ENCODE peak calls at places on chromosomes 2 and 18, in four cellular contexts. One of them, this sample, is unnamed.

GRCh38 chr18:49028801-49029506 is 78.2 kb upstream of the SMAD7 start:
- DNase-seq in esophagus muscularis mucosa: no peak
- DNase-seq in A549: no peak
- DNase-seq in body of pancreas: no peak
- DNase-seq in this sample: peak

GRCh38 chr18:72013512-72013911 is 530.6 kb downstream of the CBLN2 start:
- DNase-seq in esophagus muscularis mucosa: no peak
- DNase-seq in A549: no peak
- DNase-seq in body of pancreas: no peak
- DNase-seq in this sample: no peak

GRCh38 chr2:226665306-226665831 is 134.3 kb downstream of the IRS1 start:
- DNase-seq in esophagus muscularis mucosa: no peak
- DNase-seq in A549: no peak
- DNase-seq in body of pancreas: no peak
- DNase-seq in this sample: no peak

GRCh38 chr2:33426666-33427231 is 49.7 kb upstream of the RASGRP3 start:
- DNase-seq in esophagus muscularis mucosa: no peak
- DNase-seq in A549: no peak
- DNase-seq in body of pancreas: peak
- DNase-seq in this sample: no peak

GRCh38 chr2:126643431-126643830 is 12.5 kb upstream of the GYPC start:
- DNase-seq in esophagus muscularis mucosa: peak
- DNase-seq in A549: no peak
- DNase-seq in body of pancreas: no peak
- DNase-seq in this sample: no peak

GRCh38 chr18:111292-112014 is 46.9 kb upstream of the USP14 start:
- DNase-seq in esophagus muscularis mucosa: no peak
- DNase-seq in A549: peak
- DNase-seq in body of pancreas: peak
- DNase-seq in this sample: peak

GRCh38 chr2:237550057-237550415 is 16.3 kb upstream of the PRLH start:
- DNase-seq in esophagus muscularis mucosa: no peak
- DNase-seq in A549: no peak
- DNase-seq in body of pancreas: no peak
- DNase-seq in this sample: no peak

GRCh38 chr2:57330447-57330846 is 716.2 kb upstream of the VRK2 start:
- DNase-seq in esophagus muscularis mucosa: no peak
- DNase-seq in A549: no peak
- DNase-seq in body of pancreas: no peak
- DNase-seq in this sample: no peak

GRCh38 chr2:57180042-57180567 is 866.5 kb upstream of the VRK2 start:
- DNase-seq in esophagus muscularis mucosa: no peak
- DNase-seq in A549: no peak
- DNase-seq in body of pancreas: no peak
- DNase-seq in this sample: no peak

GRCh38 chr2:54859997-54860701 is 136.7 kb downstream of the EML6 start:
- DNase-seq in esophagus muscularis mucosa: no peak
- DNase-seq in A549: peak
- DNase-seq in body of pancreas: no peak
- DNase-seq in this sample: no peak

GRCh38 chr2:110115291-110116032 is at the start of gene MALL:
- DNase-seq in esophagus muscularis mucosa: peak
- DNase-seq in A549: peak
- DNase-seq in body of pancreas: peak
- DNase-seq in this sample: no peak
- H3K4me3 ChIP-seq in esophagus muscularis mucosa: peak
- H3K4me3 ChIP-seq in A549: peak
- H3K4me3 ChIP-seq in body of pancreas: no peak
- H3K4me3 ChIP-seq in this sample: peak

DNA sequence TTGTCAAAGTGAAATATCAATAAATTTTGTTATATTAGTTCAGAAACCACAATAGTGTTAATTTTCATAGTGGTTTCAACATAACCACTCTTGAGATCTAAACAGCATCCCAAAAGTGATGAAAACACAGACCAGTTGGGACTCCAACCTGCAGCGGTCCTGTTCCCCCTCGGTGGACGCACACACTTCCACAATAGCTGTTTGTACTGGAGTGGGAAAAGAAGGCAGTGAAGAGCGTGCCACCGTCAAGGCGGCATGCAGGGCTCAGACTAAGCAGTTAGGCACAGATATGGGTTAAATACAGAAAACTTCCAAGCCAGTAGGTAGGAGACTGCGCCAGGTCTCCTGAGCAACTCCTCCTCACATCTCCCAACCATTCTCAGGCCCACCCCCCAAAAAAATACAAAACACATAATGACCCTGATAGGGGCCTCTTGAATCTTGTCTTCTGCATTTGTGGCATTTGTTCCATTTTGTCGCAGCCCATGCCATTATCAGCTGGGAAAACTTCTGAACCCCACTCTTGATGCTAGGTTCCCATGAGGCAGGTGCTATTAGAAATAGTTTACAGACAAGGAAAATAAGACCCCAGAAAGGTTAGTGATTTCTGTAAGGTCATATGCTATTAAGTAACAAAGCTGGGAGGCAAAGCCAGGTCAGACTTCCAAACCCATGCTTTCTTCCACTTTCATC is 57.7 kb downstream of the GORASP2 start:
- DNase-seq in esophagus muscularis mucosa: no peak
- DNase-seq in A549: no peak
- DNase-seq in body of pancreas: no peak
- DNase-seq in this sample: no peak
- TF ChIP-seq POLR2A in esophagus muscularis mucosa: no peak
- TF ChIP-seq POLR2A in A549: no peak
- TF ChIP-seq POLR2A in body of pancreas: no peak
- TF ChIP-seq POLR2A in this sample: no peak

DNA sequence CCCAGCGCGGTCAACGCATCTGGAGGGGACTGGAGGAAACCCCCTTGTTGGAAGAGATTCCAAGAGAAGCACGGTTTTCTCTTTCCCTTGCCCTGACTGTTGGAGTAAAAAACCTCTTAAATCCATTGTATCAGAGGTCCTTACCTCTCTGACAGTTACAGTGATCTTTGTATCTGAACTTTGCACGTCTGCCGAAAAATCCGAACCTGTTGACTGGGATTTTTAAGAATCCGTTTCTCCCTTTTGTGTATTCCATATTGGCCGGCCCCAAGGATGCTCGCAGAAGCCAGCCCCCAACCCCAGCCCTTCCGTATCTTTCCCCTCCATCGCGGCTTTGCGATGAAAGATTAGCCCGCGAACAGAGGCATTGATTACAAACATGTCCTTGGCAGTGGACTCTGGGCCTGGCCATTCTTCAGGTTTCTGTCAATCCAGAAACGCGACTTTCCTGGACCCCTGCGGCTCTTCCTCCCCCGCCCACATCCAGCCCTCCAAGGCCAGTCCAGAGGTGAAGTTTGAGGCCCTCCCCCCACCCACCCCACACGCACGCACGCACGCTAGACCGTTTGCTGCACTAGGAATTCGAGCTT is 4.6 kb upstream of the DLX1 start:
- DNase-seq in esophagus muscularis mucosa: no peak
- DNase-seq in A549: no peak
- DNase-seq in body of pancreas: no peak
- DNase-seq in this sample: no peak
- H3K4me3 ChIP-seq in esophagus muscularis mucosa: no peak
- H3K4me3 ChIP-seq in A549: no peak
- H3K4me3 ChIP-seq in body of pancreas: no peak
- H3K4me3 ChIP-seq in this sample: no peak

GRCh38 chr2:45834858-45835257 is 183.4 kb downstream of the PRKCE start:
- DNase-seq in esophagus muscularis mucosa: no peak
- DNase-seq in A549: no peak
- DNase-seq in body of pancreas: no peak
- DNase-seq in this sample: no peak
- TF ChIP-seq POLR2A in esophagus muscularis mucosa: no peak
- TF ChIP-seq POLR2A in A549: no peak
- TF ChIP-seq POLR2A in body of pancreas: no peak
- TF ChIP-seq POLR2A in this sample: no peak

GRCh38 chr2:85183078-85183477 is 49.9 kb downstream of the TCF7L1 start:
- DNase-seq in esophagus muscularis mucosa: no peak
- DNase-seq in A549: no peak
- DNase-seq in body of pancreas: no peak
- DNase-seq in this sample: no peak

GRCh38 chr2:85181093-85181685 is 48.0 kb downstream of the TCF7L1 start:
- DNase-seq in esophagus muscularis mucosa: no peak
- DNase-seq in A549: no peak
- DNase-seq in body of pancreas: no peak
- DNase-seq in this sample: no peak

GRCh38 chr2:85183481-85183880 is 50.3 kb downstream of the TCF7L1 start:
- DNase-seq in esophagus muscularis mucosa: no peak
- DNase-seq in A549: no peak
- DNase-seq in body of pancreas: no peak
- DNase-seq in this sample: no peak

GRCh38 chr2:85180322-85181092 is 47.3 kb downstream of the TCF7L1 start:
- DNase-seq in esophagus muscularis mucosa: no peak
- DNase-seq in A549: no peak
- DNase-seq in body of pancreas: no peak
- DNase-seq in this sample: peak

GRCh38 chr2:85181844-85182456 is 48.8 kb downstream of the TCF7L1 start:
- DNase-seq in esophagus muscularis mucosa: no peak
- DNase-seq in A549: no peak
- DNase-seq in body of pancreas: no peak
- DNase-seq in this sample: no peak
- H3K4me3 ChIP-seq in esophagus muscularis mucosa: no peak
- H3K4me3 ChIP-seq in A549: no peak
- H3K4me3 ChIP-seq in body of pancreas: no peak
- H3K4me3 ChIP-seq in this sample: no peak

GRCh38 chr18:11861583-11862288 is 10.5 kb downstream of the CHMP1B start:
- DNase-seq in esophagus muscularis mucosa: no peak
- DNase-seq in A549: no peak
- DNase-seq in body of pancreas: no peak
- DNase-seq in this sample: no peak

GRCh38 chr18:11859903-11860407 is 8.7 kb downstream of the CHMP1B start:
- DNase-seq in esophagus muscularis mucosa: no peak
- DNase-seq in A549: peak
- DNase-seq in body of pancreas: no peak
- DNase-seq in this sample: no peak

GRCh38 chr18:11860594-11861450 is 9.6 kb downstream of the CHMP1B start:
- DNase-seq in esophagus muscularis mucosa: no peak
- DNase-seq in A549: no peak
- DNase-seq in body of pancreas: no peak
- DNase-seq in this sample: no peak

GRCh38 chr18:11859282-11859797 is 8.1 kb downstream of the CHMP1B start:
- DNase-seq in esophagus muscularis mucosa: no peak
- DNase-seq in A549: no peak
- DNase-seq in body of pancreas: no peak
- DNase-seq in this sample: no peak

DNA sequence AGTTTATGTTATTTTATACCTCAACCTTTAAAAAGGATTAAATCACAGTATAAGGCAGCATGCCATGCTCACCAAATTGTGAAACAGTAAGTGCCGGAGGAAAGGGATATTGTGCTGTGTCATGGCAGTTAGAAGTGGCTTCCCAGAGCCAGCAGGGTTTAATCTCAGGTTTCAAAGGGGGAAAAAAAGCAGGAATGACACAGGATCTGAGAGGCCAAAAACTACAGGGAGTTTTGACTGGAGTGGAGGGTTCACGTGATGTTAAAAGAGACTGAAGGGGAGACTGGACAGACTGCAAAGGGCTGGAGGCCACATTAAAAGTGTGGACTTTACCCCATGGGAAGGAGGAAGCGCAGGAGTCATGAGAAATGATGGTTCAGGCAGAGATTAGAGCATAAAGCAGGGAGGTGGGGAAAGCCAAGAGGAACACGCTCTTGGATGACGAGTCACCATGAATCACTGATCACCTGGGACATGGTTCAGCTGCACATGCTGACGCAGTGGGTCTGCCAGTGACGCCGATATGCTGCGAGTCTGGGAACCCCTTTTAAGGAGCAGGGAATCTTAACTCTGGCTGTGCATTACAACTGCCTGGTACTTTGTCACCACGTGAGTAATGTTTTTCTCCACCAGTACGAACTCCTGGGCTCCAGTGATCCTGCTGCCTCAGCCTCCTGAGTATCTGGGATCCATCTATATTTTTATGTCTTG is 6.1 kb downstream of the CHMP1B start:
- DNase-seq in esophagus muscularis mucosa: no peak
- DNase-seq in A549: peak
- DNase-seq in body of pancreas: peak
- DNase-seq in this sample: peak
- TF ChIP-seq POLR2A in esophagus muscularis mucosa: no peak
- TF ChIP-seq POLR2A in A549: peak
- TF ChIP-seq POLR2A in body of pancreas: no peak
- TF ChIP-seq POLR2A in this sample: no peak

DNA sequence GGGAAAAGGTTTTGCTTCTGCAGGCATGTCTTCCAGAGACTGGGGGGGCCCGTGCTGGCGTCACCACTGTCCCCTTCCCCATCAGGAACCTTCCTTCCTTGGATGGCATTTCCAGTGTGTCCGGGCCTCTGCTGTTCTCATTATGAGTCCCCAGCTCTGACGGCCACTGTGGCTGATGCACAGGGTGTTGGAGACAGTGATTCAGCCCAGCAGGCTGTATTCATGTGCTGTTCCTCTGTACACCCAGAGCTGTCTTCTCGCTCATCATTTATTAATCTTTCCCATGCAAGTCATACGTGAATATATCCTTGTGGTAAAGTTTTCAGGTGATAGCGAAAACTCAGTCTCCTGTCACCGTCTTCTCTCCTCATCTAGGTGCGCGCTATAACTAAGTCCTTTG is 57.7 kb downstream of the ASAP2 start:
- DNase-seq in esophagus muscularis mucosa: no peak
- DNase-seq in A549: no peak
- DNase-seq in body of pancreas: no peak
- DNase-seq in this sample: no peak
- H3K4me3 ChIP-seq in esophagus muscularis mucosa: no peak
- H3K4me3 ChIP-seq in A549: no peak
- H3K4me3 ChIP-seq in body of pancreas: no peak
- H3K4me3 ChIP-seq in this sample: no peak

DNA sequence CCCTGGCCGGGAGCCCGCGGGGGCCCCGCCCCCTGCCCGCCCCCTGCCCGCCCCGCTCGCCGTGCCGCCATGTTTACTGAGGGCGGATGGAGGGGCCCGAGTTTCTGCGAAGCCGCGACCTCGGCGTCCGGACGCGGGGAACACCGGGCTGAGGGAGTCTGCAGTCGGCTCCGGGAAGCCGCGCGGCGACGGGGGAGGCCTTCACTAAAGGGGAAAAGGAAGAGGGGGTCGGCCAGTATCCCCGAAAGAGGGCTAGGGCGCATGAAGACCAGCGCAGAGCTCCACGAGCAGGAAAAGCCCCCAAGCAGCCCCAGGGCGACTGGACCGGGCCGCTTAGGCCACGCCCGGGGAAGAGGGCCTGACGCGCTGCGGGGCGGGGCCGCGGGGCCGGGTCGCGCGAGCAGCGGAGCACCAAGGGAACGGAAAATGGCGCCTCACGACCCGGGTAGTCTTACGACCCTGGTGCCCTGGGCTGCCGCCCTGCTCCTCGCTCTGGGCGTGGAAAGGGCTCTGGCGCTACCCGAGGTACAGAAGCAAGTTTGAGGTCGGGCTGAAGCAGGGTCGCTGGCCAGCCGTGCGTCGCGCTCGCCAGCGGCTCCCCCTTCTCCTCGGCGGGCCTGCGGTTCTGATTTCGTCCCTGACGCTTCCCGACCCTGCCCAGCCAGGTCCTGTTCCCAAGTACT is at the start of the genes ATRAID and SLC5A6:
- DNase-seq in esophagus muscularis mucosa: peak
- DNase-seq in A549: peak
- DNase-seq in body of pancreas: peak
- DNase-seq in this sample: peak
- TF ChIP-seq POLR2A in esophagus muscularis mucosa: peak
- TF ChIP-seq POLR2A in A549: peak
- TF ChIP-seq POLR2A in body of pancreas: peak
- TF ChIP-seq POLR2A in this sample: no peak

GRCh38 chr2:85445316-85446295 is 27.1 kb downstream of the SH2D6 start:
- DNase-seq in esophagus muscularis mucosa: no peak
- DNase-seq in A549: no peak
- DNase-seq in body of pancreas: peak
- DNase-seq in this sample: no peak
- H3K4me3 ChIP-seq in esophagus muscularis mucosa: no peak
- H3K4me3 ChIP-seq in A549: no peak
- H3K4me3 ChIP-seq in body of pancreas: no peak
- H3K4me3 ChIP-seq in this sample: no peak

This sample was measured in lower leg skin.